ENCODE peak calls at places on chromosome 1, in ten cellular contexts. Q is colonic mucosa; F is AG09309; V is left ventricle myocardium inferior; E is AG04449; O is CD8-positive, alpha-beta T cell; D is foreskin fibroblast; S is epithelial cell of esophagus; H is A549; U is endothelial cell. N is an unnamed sample.

GRCh38 chr1:162632234-162632666 is at the start of gene DDR2:
- DNase-seq in Q (peak; percentile 57), F (peak; percentile 93), V (peak; percentile 58), E (peak; percentile 91), O (no peak), D (peak; percentile 98), S (no peak), H (no peak), U (no peak), N (no peak)

GRCh38 chr1:155938220-155938627 is 3.2 kb upstream of the RXFP4 start:
- DNase-seq in Q (peak; percentile 60), F (no peak), V (no peak), E (no peak), O (no peak), D (peak; percentile 68), S (peak; percentile 77), H (peak; percentile 81), U (peak; percentile 50), N (peak; percentile 74)

GRCh38 chr1:21536223-21536622 is 27.0 kb downstream of the ALPL start:
- DNase-seq in Q (no peak), F (no peak), V (no peak), E (no peak), O (no peak), D (peak; percentile 26), S (no peak), H (no peak), U (no peak), N (no peak)

GRCh38 chr1:43267818-43268425 is 1.9 kb upstream of the TMEM125 start:
- DNase-seq in Q (no peak), F (no peak), V (no peak), E (no peak), O (no peak), D (no peak), S (no peak), H (no peak), U (no peak), N (peak; percentile 9)

GRCh38 chr1:207959995-207960745 is 49.2 kb upstream of the CD34 start:
- DNase-seq in Q (no peak), F (no peak), V (no peak), E (no peak), O (no peak), D (no peak), S (no peak), H (no peak), U (no peak), N (no peak)

GRCh38 chr1:56915960-56916359 is 49.9 kb downstream of the C8B start:
- DNase-seq in Q (no peak), F (no peak), V (peak; percentile 25), E (no peak), O (no peak), D (no peak), S (peak; percentile 38), H (no peak), U (no peak), N (no peak)

GRCh38 chr1:110312188-110313121 is 26.7 kb upstream of the RBM15 start:
- DNase-seq in Q (peak; percentile 81), F (peak; percentile 46), V (peak; percentile 80), E (no peak), O (peak; percentile 77), D (peak; percentile 91), S (peak; percentile 80), H (peak; percentile 69), U (peak; percentile 83), N (peak; percentile 72)

GRCh38 chr1:78323311-78323710 is 167.5 kb upstream of the PTGFR start:
- DNase-seq in Q (no peak), F (no peak), V (no peak), E (no peak), O (no peak), D (peak; percentile 65), S (no peak), H (no peak), U (no peak), N (no peak)

GRCh38 chr1:109827986-109828385 is 64.3 kb upstream of the EPS8L3 start:
- DNase-seq in Q (no peak), F (no peak), V (no peak), E (no peak), O (no peak), D (no peak), S (no peak), H (no peak), U (no peak), N (peak; percentile 3)

GRCh38 chr1:28172690-28173150 is 3.8 kb downstream of the PTAFR start:
- DNase-seq in Q (peak; percentile 63), F (no peak), V (no peak), E (no peak), O (no peak), D (peak; percentile 41), S (no peak), H (no peak), U (no peak), N (peak; percentile 73)

GRCh38 chr1:66637146-66637545 is 103.2 kb downstream of the SGIP1 start:
- DNase-seq in Q (no peak), F (no peak), V (no peak), E (no peak), O (no peak), D (no peak), S (no peak), H (no peak), U (no peak), N (no peak)

GRCh38 chr1:199297901-199298300 is 659.1 kb downstream of the PTPRC start:
- DNase-seq in Q (no peak), F (no peak), V (no peak), E (no peak), O (no peak), D (no peak), S (no peak), H (no peak), U (no peak), N (no peak)

GRCh38 chr1:155019377-155020245 is 14.0 kb downstream of the DCST2 start:
- DNase-seq in Q (no peak), F (no peak), V (no peak), E (no peak), O (no peak), D (no peak), S (no peak), H (no peak), U (no peak), N (no peak)

GRCh38 chr1:81801834-81802531 is 1.2 kb downstream of the ADGRL2 start:
- DNase-seq in Q (peak; percentile 34), F (no peak), V (peak; percentile 29), E (no peak), O (no peak), D (peak; percentile 76), S (peak; percentile 58), H (peak; percentile 27), U (peak; percentile 46), N (peak; percentile 34)

GRCh38 chr1:110155878-110156522 is 5.7 kb downstream of the SLC6A17 start:
- DNase-seq in Q (peak; percentile 42), F (no peak), V (peak; percentile 61), E (no peak), O (peak; percentile 52), D (peak; percentile 82), S (peak; percentile 71), H (no peak), U (peak; percentile 84), N (peak; percentile 70)

GRCh38 chr1:157960773-157961172 is 32.7 kb upstream of the KIRREL1 start:
- DNase-seq in Q (no peak), F (no peak), V (no peak), E (no peak), O (no peak), D (no peak), S (no peak), H (no peak), U (no peak), N (no peak)
- TF ChIP-seq CTCF in Q (no peak), F (no peak), V (no peak), E (no peak), O (no peak), D (no peak), S (no peak), H (no peak), U (no peak), N (no peak)

GRCh38 chr1:20469406-20470076 is 16.5 kb downstream of the CAMK2N1 start:
- DNase-seq in Q (no peak), F (no peak), V (no peak), E (no peak), O (no peak), D (no peak), S (no peak), H (peak; percentile 53), U (no peak), N (no peak)
- TF ChIP-seq CTCF in Q (no peak), F (peak; percentile 14), V (no peak), E (no peak), O (no peak), D (no peak), S (no peak), H (peak; percentile 46), U (no peak), N (no peak)

GRCh38 chr1:218361298-218362065 is 16.3 kb downstream of the TGFB2 start:
- DNase-seq in Q (no peak), F (no peak), V (no peak), E (no peak), O (no peak), D (peak; percentile 79), S (peak; percentile 45), H (peak; percentile 77), U (peak; percentile 15), N (no peak)
- TF ChIP-seq CTCF in Q (no peak), F (peak; percentile 76), V (peak; percentile 65), E (peak; percentile 63), O (no peak), D (peak; percentile 66), S (peak; percentile 33), H (peak; percentile 66), U (no peak), N (peak; percentile 11)

GRCh38 chr1:86448670-86449069 is 20.1 kb upstream of the CLCA1 start:
- DNase-seq in Q (no peak), F (no peak), V (no peak), E (no peak), O (no peak), D (no peak), S (no peak), H (no peak), U (no peak), N (no peak)

GRCh38 chr1:86450847-86451246 is 17.9 kb upstream of the CLCA1 start:
- DNase-seq in Q (no peak), F (no peak), V (no peak), E (no peak), O (no peak), D (no peak), S (no peak), H (no peak), U (no peak), N (no peak)

GRCh38 chr1:86449103-86449502 is 19.6 kb upstream of the CLCA1 start:
- DNase-seq in Q (no peak), F (no peak), V (no peak), E (no peak), O (no peak), D (no peak), S (no peak), H (no peak), U (no peak), N (no peak)

GRCh38 chr1:86455078-86455477 is 13.6 kb upstream of the CLCA1 start:
- DNase-seq in Q (no peak), F (no peak), V (no peak), E (no peak), O (no peak), D (no peak), S (no peak), H (no peak), U (no peak), N (no peak)

DNA sequence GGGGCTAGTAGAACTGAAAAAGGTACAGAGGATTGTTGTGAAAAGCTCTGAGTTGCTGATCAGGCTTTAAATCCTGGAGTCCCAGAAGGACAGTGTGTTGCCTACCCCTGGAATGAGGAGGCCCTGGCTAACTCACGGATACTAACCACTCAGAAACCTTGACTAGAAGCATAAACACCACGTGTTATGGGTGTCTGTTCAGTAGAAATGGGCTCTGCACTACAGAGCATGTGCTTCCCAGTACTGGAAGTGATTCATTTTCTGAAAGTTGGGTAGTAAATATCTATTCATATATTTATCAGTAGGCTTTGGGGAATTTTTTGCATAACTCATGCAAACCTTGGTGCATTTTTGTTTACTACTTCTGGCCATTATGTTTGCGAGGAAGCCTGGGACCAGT is 15.1 kb upstream of the CLCA1 start:
- DNase-seq in Q (no peak), F (no peak), V (no peak), E (no peak), O (no peak), D (no peak), S (no peak), H (no peak), U (no peak), N (no peak)
- TF ChIP-seq CTCF in Q (no peak), F (no peak), V (no peak), E (no peak), O (no peak), D (no peak), S (no peak), H (no peak), U (no peak), N (no peak)